ENCODE peak calls at places on chromosomes 7 and 10, in nine cellular contexts. W is left cardiac atrium; K is stimulated activated CD4-positive, alpha-beta T cell treated with anti-CD3 and anti-CD28 coated beads, TNF-alpha, amount 100 ng/mL, for 1 hour; S is Ammon's horn; O is iris pigment epithelial cell; H is mammary epithelial cell; Z is A172; A is A549; J is AG04449. X is an unnamed sample.

GRCh38 chr7:18019562-18019961 is 8.1 kb downstream of the PRPS1L1 start:
- DNase-seq in K (no peak), A (peak), O (peak), W (no peak), Z (peak), S (no peak), J (no peak), H (peak), X (no peak)

GRCh38 chr10:4685904-4686643 is 139.9 kb upstream of the AKR1E2 start:
- DNase-seq in K (no peak), W (no peak), J (no peak), Z (no peak), S (no peak), H (peak), O (no peak), A (no peak), X (no peak)

GRCh38 chr7:28988091-28988490 is 30.0 kb upstream of the TRIL start:
- DNase-seq in J (no peak), S (no peak), Z (no peak), A (no peak), W (no peak), H (no peak), O (peak), K (no peak), X (no peak)

GRCh38 chr10:84432891-84433290 is 104.5 kb downstream of the CCSER2 start:
- DNase-seq in S (no peak), W (no peak), Z (no peak), K (no peak), J (no peak), O (peak), H (peak), A (no peak), X (no peak)

GRCh38 chr10:88968316-88968882 is 15.8 kb upstream of the ACTA2 start:
- DNase-seq in A (no peak), Z (no peak), O (no peak), H (no peak), W (no peak), J (no peak), K (no peak), S (no peak), X (no peak)

GRCh38 chr7:151971829-151972228 is 15.6 kb downstream of the GALNTL5 start:
- DNase-seq in A (no peak), W (no peak), H (no peak), S (no peak), K (no peak), Z (no peak), J (no peak), O (no peak), X (no peak)

GRCh38 chr7:158821173-158822021 is 7.9 kb downstream of the ESYT2 start:
- DNase-seq in S (no peak), Z (peak), O (peak), W (no peak), H (peak), K (no peak), A (peak), J (no peak), X (no peak)

GRCh38 chr10:78777466-78778256 is 291.1 kb upstream of the ZMIZ1 start:
- DNase-seq in A (no peak), H (no peak), W (peak), J (no peak), Z (no peak), K (no peak), O (no peak), S (peak), X (no peak)

GRCh38 chr10:119871881-119872609 is 598 bp downstream of the MCMBP start:
- DNase-seq in S (peak), W (peak), K (peak), J (no peak), Z (peak), A (no peak), O (peak), H (peak), X (peak)

GRCh38 chr10:68212721-68213352 is 19.1 kb downstream of the ATOH7 start:
- DNase-seq in H (peak), A (no peak), K (no peak), W (no peak), S (peak), J (no peak), Z (peak), O (peak), X (no peak)

GRCh38 chr10:129161184-129161583 is 305.9 kb upstream of the MGMT start:
- DNase-seq in H (peak), A (no peak), J (no peak), S (no peak), W (no peak), K (no peak), O (peak), Z (no peak), X (no peak)

GRCh38 chr7:101866328-101866727 is 48.9 kb downstream of the CUX1 start:
- DNase-seq in K (no peak), J (no peak), A (no peak), W (no peak), S (no peak), H (no peak), O (no peak), Z (no peak), X (no peak)

GRCh38 chr10:20089884-20090283 is 273.7 kb downstream of the PLXDC2 start:
- DNase-seq in Z (no peak), K (no peak), J (no peak), O (no peak), S (no peak), H (no peak), A (no peak), W (no peak), X (no peak)